ENCODE peak calls at places on chromosomes 5 and 9, in seven cellular contexts. C is astrocyte, A is mesenchymal stem cell, H is HCT116, G is IMR-90, I is H9, J is endodermal cell. Z is an unnamed sample.

GRCh38 chr9:28951945-28952344 is 1378.7 kb upstream of the C9orf72 start:
- DNase-seq in C (no peak), A (peak), H (no peak), G (no peak), I (no peak), J (peak), Z (peak)

GRCh38 chr5:169860585-169860984 is 119.7 kb downstream of the INSYN2B start:
- DNase-seq in C (no peak), A (no peak), H (no peak), G (no peak), I (no peak), J (no peak), Z (no peak)

GRCh38 chr5:43010956-43011355 is 29.2 kb downstream of the ANXA2R start:
- DNase-seq in C (no peak), A (no peak), H (no peak), G (no peak), I (no peak), J (no peak), Z (no peak)

GRCh38 chr5:15834596-15835245 is 334.7 kb downstream of the FBXL7 start:
- DNase-seq in C (peak), A (peak), H (no peak), G (peak), I (no peak), J (no peak), Z (peak)

GRCh38 chr9:7799234-7799933 is at the start of gene DMAC1:
- DNase-seq in C (peak), A (peak), H (peak), G (peak), I (peak), J (peak), Z (peak)

GRCh38 chr5:170572453-170572852 is 68.6 kb downstream of the KCNIP1 start:
- DNase-seq in C (peak), A (no peak), H (no peak), G (no peak), I (no peak), J (no peak), Z (no peak)

GRCh38 chr9:22790329-22790728 is 343.7 kb downstream of the DMRTA1 start:
- DNase-seq in C (no peak), A (no peak), H (no peak), G (no peak), I (no peak), J (no peak), Z (no peak)

GRCh38 chr5:72767289-72768010 is 49.0 kb upstream of the TNPO1 start:
- DNase-seq in C (no peak), A (peak), H (no peak), G (no peak), I (peak), J (peak), Z (peak)

GRCh38 chr9:120402741-120403542 is 177.0 kb downstream of the CDK5RAP2 start:
- DNase-seq in C (peak), A (peak), H (peak), G (peak), I (no peak), J (no peak), Z (no peak)

GRCh38 chr9:81724242-81724889 is 35.0 kb upstream of the TLE1 start:
- DNase-seq in C (peak), A (no peak), H (no peak), G (peak), I (no peak), J (no peak), Z (no peak)

GRCh38 chr9:4855861-4856260 is 63.1 kb downstream of the RCL1 start:
- DNase-seq in C (peak), A (peak), H (no peak), G (peak), I (no peak), J (no peak), Z (no peak)

DNA sequence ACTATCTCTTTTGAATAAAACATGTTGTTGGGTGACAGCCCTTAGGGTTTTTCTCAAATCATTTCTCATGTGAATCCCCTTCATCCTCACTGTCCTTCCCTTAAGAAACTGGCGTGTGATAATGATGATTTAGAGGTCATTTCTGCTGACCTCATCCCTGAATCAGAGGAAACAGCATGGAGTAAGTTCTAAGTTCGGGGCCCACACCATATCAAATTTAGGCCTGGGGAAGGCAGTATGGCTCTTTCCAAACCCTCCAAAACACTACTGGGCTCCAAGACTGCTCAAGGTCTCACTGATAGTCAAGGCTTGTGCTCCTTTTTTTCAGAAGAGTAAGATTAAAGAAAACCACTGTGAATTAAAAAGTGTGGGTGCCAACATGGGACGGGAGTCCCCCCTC is 872 bp upstream of the SMIM3 start:
- DNase-seq in C (no peak), A (peak), H (no peak), G (no peak), I (no peak), J (no peak), Z (no peak)
- H3K9ac ChIP-seq in C (peak), A (peak), H (no peak), G (peak), I (no peak), J (no peak), Z (no peak)

DNA sequence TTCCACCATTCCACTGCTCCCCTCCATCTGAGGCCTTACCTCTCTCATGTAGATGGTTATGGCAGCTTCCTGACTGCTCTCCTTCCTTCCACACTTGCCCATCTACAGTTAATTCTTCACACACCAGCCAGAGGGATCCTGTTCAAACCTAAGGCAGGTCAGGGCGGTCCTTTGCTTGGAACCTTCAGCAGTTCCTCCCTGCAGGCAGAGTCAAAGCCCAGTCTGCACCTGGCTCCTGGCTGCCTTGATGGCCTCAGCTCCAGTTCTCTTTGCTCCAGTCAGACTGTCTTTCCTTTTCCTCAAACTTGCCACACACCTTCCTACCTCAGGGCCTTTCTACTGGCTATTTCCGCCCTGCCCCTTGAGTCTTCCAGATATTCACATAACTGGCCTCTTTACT is 30.2 kb upstream of the NR3C1 start:
- DNase-seq in C (no peak), A (no peak), H (no peak), G (no peak), I (no peak), J (no peak), Z (no peak)
- H3K9ac ChIP-seq in C (no peak), A (peak), H (no peak), G (no peak), I (no peak), J (no peak), Z (no peak)

DNA sequence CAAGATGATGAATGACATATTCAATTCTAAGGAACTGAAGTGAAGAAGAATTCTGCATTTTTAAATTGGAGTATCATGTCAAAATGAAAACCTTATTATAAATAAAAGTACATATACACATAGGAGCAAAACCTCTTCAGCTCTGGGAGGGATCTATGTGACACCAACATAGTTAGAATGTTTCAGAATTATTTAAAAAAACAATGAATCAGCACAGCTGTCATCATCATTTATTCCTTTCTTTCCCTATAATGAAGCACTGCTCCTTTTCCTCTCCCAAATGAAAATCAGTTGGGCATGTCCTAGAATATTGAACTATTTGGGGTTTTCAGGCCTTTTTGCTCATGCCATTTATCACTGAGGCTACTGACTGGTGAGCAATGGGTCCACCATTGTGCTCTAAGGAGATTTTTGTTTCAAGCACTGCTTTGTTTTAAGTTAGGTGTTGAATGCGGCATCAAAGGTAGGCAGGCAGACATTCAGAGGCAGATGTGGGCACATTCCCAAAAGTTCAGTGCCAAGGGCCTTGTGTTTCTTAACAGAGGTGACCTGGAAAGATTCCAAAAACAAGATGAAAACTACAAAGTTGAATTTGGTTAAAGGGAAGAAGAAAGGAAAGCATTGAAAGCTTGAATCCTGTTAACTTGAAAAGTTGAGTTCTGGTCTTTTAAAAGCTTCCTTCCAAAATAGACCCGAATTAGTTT is 126.4 kb upstream of the ADAMTSL1 start:
- DNase-seq in C (peak), A (no peak), H (no peak), G (no peak), I (no peak), J (no peak), Z (no peak)
- H3K9ac ChIP-seq in C (no peak), A (no peak), H (no peak), G (no peak), I (no peak), J (no peak), Z (no peak)

GRCh38 chr5:173758675-173759074 is 129.5 kb upstream of the CPEB4 start:
- DNase-seq in C (no peak), A (no peak), H (no peak), G (no peak), I (no peak), J (no peak), Z (no peak)

GRCh38 chr5:173755319-173755718 is 132.8 kb upstream of the CPEB4 start:
- DNase-seq in C (no peak), A (no peak), H (no peak), G (no peak), I (no peak), J (no peak), Z (no peak)

GRCh38 chr5:173757279-173757678 is 130.9 kb upstream of the CPEB4 start:
- DNase-seq in C (no peak), A (no peak), H (no peak), G (no peak), I (no peak), J (no peak), Z (no peak)

GRCh38 chr5:173759696-173760095 is 128.5 kb upstream of the CPEB4 start:
- DNase-seq in C (no peak), A (no peak), H (no peak), G (no peak), I (no peak), J (no peak), Z (no peak)

DNA sequence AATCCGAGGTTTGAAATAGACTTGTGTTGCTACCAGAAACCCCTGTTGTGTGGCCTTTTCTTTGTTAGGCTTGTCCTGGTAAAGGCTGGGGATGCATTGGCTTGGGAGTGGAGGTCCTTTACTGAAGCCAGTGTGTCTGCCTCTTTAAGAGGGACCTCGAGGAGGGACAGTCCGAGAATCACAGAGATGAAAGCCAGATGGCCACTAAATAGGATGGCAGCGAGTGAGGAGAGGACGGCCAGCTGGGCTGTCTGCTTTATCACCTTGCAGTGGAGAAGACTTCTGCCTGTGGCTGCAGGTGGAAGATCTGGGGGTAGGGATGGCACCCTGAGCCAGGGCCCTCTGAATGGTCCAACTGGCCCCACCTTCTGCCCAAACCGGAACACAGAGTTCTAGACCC is 130.3 kb upstream of the CPEB4 start:
- DNase-seq in C (no peak), A (no peak), H (no peak), G (no peak), I (no peak), J (no peak), Z (no peak)
- H3K9ac ChIP-seq in C (no peak), A (no peak), H (no peak), G (no peak), I (no peak), J (no peak), Z (no peak)

GRCh38 chr9:75889577-75889976 is 896 bp upstream of the PCSK5 start:
- DNase-seq in C (no peak), A (no peak), H (no peak), G (no peak), I (no peak), J (no peak), Z (no peak)
- H3K9ac ChIP-seq in C (peak), A (peak), H (peak), G (peak), I (peak), J (no peak), Z (peak)

GRCh38 chr5:67032921-67033664 is 163.5 kb downstream of the CD180 start:
- DNase-seq in C (peak), A (peak), H (no peak), G (peak), I (no peak), J (no peak), Z (no peak)

GRCh38 chr5:67029481-67029880 is 167.1 kb downstream of the CD180 start:
- DNase-seq in C (no peak), A (no peak), H (no peak), G (no peak), I (no peak), J (no peak), Z (no peak)

GRCh38 chr5:67030289-67031069 is 166.1 kb downstream of the CD180 start:
- DNase-seq in C (no peak), A (no peak), H (no peak), G (peak), I (no peak), J (no peak), Z (no peak)

GRCh38 chr5:67033893-67034605 is 162.6 kb downstream of the CD180 start:
- DNase-seq in C (peak), A (no peak), H (no peak), G (no peak), I (no peak), J (no peak), Z (no peak)

GRCh38 chr5:67031689-67032088 is 164.9 kb downstream of the CD180 start:
- DNase-seq in C (no peak), A (no peak), H (no peak), G (no peak), I (no peak), J (no peak), Z (no peak)
- H3K9ac ChIP-seq in C (no peak), A (no peak), H (no peak), G (no peak), I (no peak), J (no peak), Z (no peak)

GRCh38 chr5:149002761-149003689 is 59.8 kb downstream of the SH3TC2 start:
- DNase-seq in C (peak), A (peak), H (no peak), G (peak), I (no peak), J (no peak), Z (peak)
- H3K9ac ChIP-seq in C (no peak), A (no peak), H (no peak), G (no peak), I (no peak), J (no peak), Z (no peak)

GRCh38 chr5:149552761-149553160 is 1.5 kb upstream of the CSNK1A1 start:
- DNase-seq in C (no peak), A (no peak), H (no peak), G (no peak), I (no peak), J (no peak), Z (peak)
- H3K9ac ChIP-seq in C (no peak), A (peak), H (peak), G (no peak), I (no peak), J (no peak), Z (no peak)

GRCh38 chr9:129626079-129626943 is at the start of gene NTMT1:
- DNase-seq in C (peak), A (peak), H (peak), G (peak), I (peak), J (peak), Z (peak)
- H3K9ac ChIP-seq in C (peak), A (peak), H (peak), G (peak), I (peak), J (peak), Z (peak)

DNA sequence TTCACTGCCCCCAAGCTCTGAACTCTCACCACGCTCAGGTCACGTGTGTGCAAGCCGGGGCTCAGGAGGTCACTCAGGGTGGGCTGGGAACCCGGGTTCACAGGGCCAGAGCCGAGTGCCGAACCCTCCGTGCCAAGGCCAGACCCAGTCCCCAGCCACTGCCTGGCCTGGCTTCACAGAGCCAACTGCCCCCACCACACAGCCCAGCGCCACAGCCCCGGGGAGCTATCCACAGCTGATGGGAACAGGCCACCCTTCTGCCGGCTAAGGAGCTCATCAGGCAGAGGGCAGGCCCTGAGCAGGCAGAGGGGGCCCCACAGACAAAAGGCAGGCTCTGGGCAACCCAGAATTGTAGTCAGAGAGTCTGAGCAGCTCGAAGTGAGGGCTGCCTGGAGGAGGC is 117.0 kb downstream of the VAV2 start:
- DNase-seq in C (no peak), A (no peak), H (no peak), G (no peak), I (no peak), J (no peak), Z (no peak)
- H3K9ac ChIP-seq in C (peak), A (no peak), H (peak), G (no peak), I (no peak), J (no peak), Z (no peak)

Z was measured in mesendoderm.